ENCODE peak calls at places on chromosome 9, in six cellular contexts. L, N, F, D, K and P are unnamed samples.

GRCh38 chr9:124353811-124354274 is 61.4 kb downstream of the PSMB7 start:
- DNase-seq in L (peak), N (peak), F (peak), D (no peak), K (no peak), P (no peak)

GRCh38 chr9:120839146-120839545 is 3.6 kb downstream of the PSMD5 start:
- DNase-seq in L (peak), N (peak), F (peak), D (no peak), K (no peak), P (no peak)

GRCh38 chr9:95083086-95083768 is 234.3 kb downstream of the FANCC start:
- DNase-seq in L (no peak), N (no peak), F (no peak), D (no peak), K (peak), P (no peak)

GRCh38 chr9:77307166-77307565 is 129.8 kb downstream of the VPS13A start:
- DNase-seq in L (no peak), N (no peak), F (no peak), D (no peak), K (no peak), P (no peak)

GRCh38 chr9:86614871-86615849 is 260.9 kb upstream of the TUT7 start:
- DNase-seq in L (peak), N (no peak), F (peak), D (peak), K (no peak), P (peak)

GRCh38 chr9:27151693-27152397 is 42.8 kb downstream of the TEK start:
- DNase-seq in L (peak), N (peak), F (peak), D (no peak), K (no peak), P (no peak)

GRCh38 chr9:29691758-29692407 is 2118.6 kb upstream of the C9orf72 start:
- DNase-seq in L (peak), N (peak), F (no peak), D (peak), K (no peak), P (no peak)

GRCh38 chr9:121706149-121706548 is 54.7 kb downstream of the DAB2IP start:
- DNase-seq in L (no peak), N (no peak), F (no peak), D (no peak), K (no peak), P (no peak)

GRCh38 chr9:37999501-38000189 is 69.4 kb downstream of the SHB start:
- DNase-seq in L (peak), N (peak), F (peak), D (no peak), K (peak), P (peak)

GRCh38 chr9:119453980-119454379 is 84.7 kb upstream of the BRINP1 start:
- DNase-seq in L (no peak), N (no peak), F (no peak), D (no peak), K (no peak), P (no peak)

GRCh38 chr9:85586684-85587083 is 155.1 kb downstream of the AGTPBP1 start:
- DNase-seq in L (no peak), N (no peak), F (no peak), D (no peak), K (no peak), P (no peak)

GRCh38 chr9:78559449-78559885 is 262.5 kb downstream of the PSAT1 start:
- DNase-seq in L (no peak), N (peak), F (peak), D (no peak), K (no peak), P (no peak)

GRCh38 chr9:113611461-113612215 is 148.1 kb downstream of the RGS3 start:
- DNase-seq in L (no peak), N (no peak), F (no peak), D (no peak), K (no peak), P (no peak)

GRCh38 chr9:81819859-81820546 is 108.2 kb upstream of the SPATA31D4 start:
- DNase-seq in L (no peak), N (no peak), F (peak), D (no peak), K (no peak), P (no peak)

GRCh38 chr9:124371183-124371582 is 44.1 kb downstream of the PSMB7 start:
- DNase-seq in L (no peak), N (peak), F (peak), D (no peak), K (no peak), P (no peak)

GRCh38 chr9:123396007-123396511 is 40.1 kb downstream of the CRB2 start:
- DNase-seq in L (no peak), N (no peak), F (no peak), D (no peak), K (no peak), P (no peak)

GRCh38 chr9:33309903-33310302 is 19.6 kb downstream of the NFX1 start:
- DNase-seq in L (no peak), N (no peak), F (peak), D (no peak), K (no peak), P (no peak)

GRCh38 chr9:33304367-33304766 is 14.1 kb downstream of the NFX1 start:
- DNase-seq in L (no peak), N (no peak), F (no peak), D (no peak), K (no peak), P (no peak)

GRCh38 chr9:33307067-33307466 is 16.8 kb downstream of the NFX1 start:
- DNase-seq in L (peak), N (no peak), F (no peak), D (no peak), K (no peak), P (no peak)

GRCh38 chr9:33310748-33311147 is 20.4 kb downstream of the NFX1 start:
- DNase-seq in L (no peak), N (no peak), F (no peak), D (no peak), K (no peak), P (no peak)

GRCh38 chr9:33306037-33306436 is 15.7 kb downstream of the NFX1 start:
- DNase-seq in L (peak), N (no peak), F (peak), D (no peak), K (no peak), P (no peak)
- H3K27ac ChIP-seq in L (no peak), N (no peak), F (no peak), D (no peak), K (no peak), P (no peak)

GRCh38 chr9:137357166-137357565 is 55.1 kb upstream of the NRARP start:
- DNase-seq in L (no peak), N (peak), F (peak), D (no peak), K (no peak), P (no peak)

GRCh38 chr9:137353223-137354152 is 51.4 kb upstream of the NRARP start:
- DNase-seq in L (no peak), N (no peak), F (no peak), D (no peak), K (no peak), P (no peak)

GRCh38 chr9:137355445-137356365 is 53.6 kb upstream of the NRARP start:
- DNase-seq in L (no peak), N (no peak), F (peak), D (no peak), K (no peak), P (no peak)

GRCh38 chr9:137354153-137354844 is 52.2 kb upstream of the NRARP start:
- DNase-seq in L (no peak), N (no peak), F (no peak), D (no peak), K (no peak), P (no peak)

GRCh38 chr9:137354845-137355420 is 52.9 kb upstream of the NRARP start:
- DNase-seq in L (no peak), N (no peak), F (no peak), D (no peak), K (no peak), P (no peak)
- H3K27ac ChIP-seq in L (no peak), N (no peak), F (no peak), D (no peak), K (no peak), P (no peak)

GRCh38 chr9:133793471-133793870 is 55.3 kb upstream of the SARDH start:
- DNase-seq in L (no peak), N (no peak), F (no peak), D (no peak), K (no peak), P (no peak)
- H3K27ac ChIP-seq in L (no peak), N (no peak), F (no peak), D (no peak), K (no peak), P (no peak)

GRCh38 chr9:34638138-34638445 is 505 bp upstream of the SIGMAR1 start:
- DNase-seq in L (no peak), N (no peak), F (no peak), D (no peak), K (no peak), P (no peak)
- H3K27ac ChIP-seq in L (peak), N (peak), F (peak), D (peak), K (peak), P (peak)

DNA sequence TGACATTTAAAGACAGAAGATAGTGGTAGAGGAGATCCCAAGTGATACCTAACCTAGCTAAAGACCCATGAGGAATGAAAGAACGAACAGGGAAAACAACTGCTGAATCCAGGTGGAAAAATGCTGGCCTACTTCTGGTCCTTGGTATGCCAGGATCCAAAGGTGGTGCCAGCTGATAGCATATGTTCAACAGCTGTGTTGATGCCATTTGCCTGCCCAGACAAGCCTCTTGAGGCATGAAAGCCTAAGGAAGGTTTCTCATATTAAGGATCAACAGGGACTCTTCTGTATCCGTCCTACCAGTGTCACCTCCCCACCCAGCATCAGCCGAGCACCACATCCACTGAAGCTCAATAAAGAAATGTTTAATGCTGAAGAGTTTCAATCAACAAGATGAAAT is 225.7 kb upstream of the DMRT1 start:
- DNase-seq in L (no peak), N (no peak), F (no peak), D (no peak), K (no peak), P (no peak)
- H3K27ac ChIP-seq in L (no peak), N (no peak), F (no peak), D (no peak), K (no peak), P (no peak)

DNA sequence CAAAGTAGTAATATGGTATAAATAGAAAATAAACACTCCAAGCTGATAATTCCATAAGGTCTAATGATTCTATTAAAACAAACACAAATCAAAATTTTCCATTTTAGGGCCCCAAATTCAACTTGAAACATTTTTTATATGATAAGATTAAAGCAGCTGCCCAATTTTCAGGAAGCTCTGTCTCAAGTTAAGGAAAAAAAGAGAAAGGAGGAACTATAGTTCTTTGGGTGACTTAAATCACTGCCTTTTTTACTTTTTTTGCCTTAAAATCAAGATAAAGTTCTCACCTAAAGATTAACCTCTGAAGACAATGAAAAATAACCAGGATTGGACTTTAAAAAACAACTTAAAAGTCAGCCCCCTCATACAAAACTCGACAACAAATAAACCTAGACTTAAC is 76.0 kb upstream of the IFNE start:
- DNase-seq in L (no peak), N (no peak), F (no peak), D (no peak), K (no peak), P (no peak)
- H3K27ac ChIP-seq in L (no peak), N (no peak), F (peak), D (no peak), K (no peak), P (no peak)

GRCh38 chr9:34576593-34576935 is 13.0 kb downstream of the CNTFR start:
- DNase-seq in L (no peak), N (no peak), F (no peak), D (no peak), K (no peak), P (no peak)
- H3K27ac ChIP-seq in L (no peak), N (no peak), F (no peak), D (no peak), K (no peak), P (no peak)

GRCh38 chr9:18012170-18012569 is 433.3 kb downstream of the SH3GL2 start:
- DNase-seq in L (no peak), N (no peak), F (no peak), D (no peak), K (no peak), P (no peak)

GRCh38 chr9:18014556-18014955 is 435.7 kb downstream of the SH3GL2 start:
- DNase-seq in L (no peak), N (no peak), F (peak), D (no peak), K (no peak), P (no peak)

GRCh38 chr9:18009902-18010301 is 431.0 kb downstream of the SH3GL2 start:
- DNase-seq in L (no peak), N (no peak), F (no peak), D (no peak), K (no peak), P (no peak)

GRCh38 chr9:18006591-18006990 is 427.7 kb downstream of the SH3GL2 start:
- DNase-seq in L (no peak), N (no peak), F (no peak), D (no peak), K (no peak), P (no peak)

GRCh38 chr9:18010492-18010891 is 431.6 kb downstream of the SH3GL2 start:
- DNase-seq in L (no peak), N (no peak), F (no peak), D (no peak), K (no peak), P (no peak)
- H3K27ac ChIP-seq in L (no peak), N (no peak), F (no peak), D (no peak), K (no peak), P (no peak)

GRCh38 chr9:128818099-128818838 is at the start of gene ENDOG:
- DNase-seq in L (peak), N (peak), F (peak), D (peak), K (peak), P (peak)
- H3K27ac ChIP-seq in L (no peak), N (no peak), F (peak), D (no peak), K (peak), P (peak)